ENCODE peak calls at places on chromosomes 12 and 14, in six cellular contexts. X is GM12878, S is K562, J is GM12892, L is HepG2, A is H1. V is an unnamed sample.

GRCh38 chr12:26271889-26272492 is 76.6 kb downstream of the SSPN start:
- DNase-seq in S (no peak), L (no peak), A (no peak), X (peak; percentile 69), J (no peak), V (no peak)

GRCh38 chr12:53338916-53339315 is 2.8 kb upstream of the SP7 start:
- DNase-seq in L (no peak), X (no peak), S (no peak), J (no peak), A (no peak), V (no peak)

GRCh38 chr14:55892906-55893305 is 225.3 kb upstream of the PELI2 start:
- DNase-seq in A (no peak), S (no peak), J (no peak), L (no peak), X (no peak), V (no peak)

GRCh38 chr12:23093488-23093887 is 468.5 kb downstream of the ETNK1 start:
- DNase-seq in J (no peak), L (no peak), S (no peak), X (no peak), A (no peak), V (no peak)

GRCh38 chr12:22787557-22787956 is 162.6 kb downstream of the ETNK1 start:
- DNase-seq in L (no peak), A (no peak), S (no peak), J (no peak), X (no peak), V (no peak)

GRCh38 chr12:131692431-131692830 is 18.5 kb upstream of the SFSWAP start:
- DNase-seq in J (no peak), X (no peak), L (no peak), S (no peak), A (peak; percentile 34), V (no peak)

GRCh38 chr14:58677525-58677924 is 39.8 kb downstream of the DACT1 start:
- DNase-seq in S (no peak), L (no peak), A (no peak), X (no peak), J (no peak), V (no peak)

GRCh38 chr14:49769171-49769570 is 1.2 kb downstream of the KLHDC2 start:
- DNase-seq in J (no peak), L (peak; percentile 53), X (no peak), S (no peak), A (no peak), V (no peak)

GRCh38 chr12:105382771-105383632 is 52.5 kb downstream of the C12orf75 start:
- DNase-seq in X (peak; percentile 17), L (peak; percentile 55), S (peak; percentile 63), A (peak; percentile 49), J (peak; percentile 30), V (peak; percentile 42)

GRCh38 chr14:58362798-58363412 is 32.8 kb upstream of the TOMM20L start:
- DNase-seq in L (peak; percentile 41), J (no peak), A (no peak), X (no peak), S (peak; percentile 11), V (no peak)

GRCh38 chr14:94619297-94619696 is 7.1 kb downstream of the SERPINA3 start:
- DNase-seq in L (no peak), J (no peak), S (no peak), X (no peak), A (no peak), V (no peak)

GRCh38 chr12:71439613-71440392 is at the start of gene LGR5:
- DNase-seq in X (no peak), J (no peak), L (peak; percentile 85), A (peak; percentile 73), S (no peak), V (peak; percentile 34)

DNA sequence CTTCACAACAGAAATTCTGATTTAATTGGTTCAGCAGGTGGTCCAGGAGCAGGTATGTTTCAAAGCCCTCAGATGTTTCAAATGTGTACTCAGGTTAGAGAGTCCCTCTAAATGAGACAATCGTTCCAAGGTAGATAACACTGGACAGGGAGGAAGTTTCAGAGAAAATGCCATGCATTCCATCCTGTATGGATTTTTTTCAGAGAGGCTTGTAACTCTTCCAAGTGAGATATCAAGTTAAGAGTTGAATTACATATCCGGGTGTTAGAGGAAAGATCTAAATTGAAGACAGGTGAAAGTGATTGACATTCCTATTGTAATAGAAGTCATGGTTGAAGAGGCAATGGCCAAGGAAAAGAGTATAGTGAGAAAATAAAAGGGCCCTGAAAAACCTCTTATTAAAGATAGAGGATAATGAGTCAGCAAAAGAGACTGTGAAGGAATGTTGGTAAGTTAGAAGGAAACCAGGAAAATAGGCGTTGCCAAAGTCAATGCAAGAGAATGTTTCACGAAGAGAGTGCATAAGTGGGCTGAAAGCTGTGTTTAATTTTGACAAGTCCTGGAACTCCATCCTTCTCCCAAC is 105.8 kb downstream of the BMP4 start:
- DNase-seq in S (no peak), L (peak; percentile 91), A (no peak), J (no peak), X (no peak), V (no peak)
- TF ChIP-seq TAF1 in S (no peak), L (no peak), A (no peak), J (no peak), X (no peak), V (no peak)

DNA sequence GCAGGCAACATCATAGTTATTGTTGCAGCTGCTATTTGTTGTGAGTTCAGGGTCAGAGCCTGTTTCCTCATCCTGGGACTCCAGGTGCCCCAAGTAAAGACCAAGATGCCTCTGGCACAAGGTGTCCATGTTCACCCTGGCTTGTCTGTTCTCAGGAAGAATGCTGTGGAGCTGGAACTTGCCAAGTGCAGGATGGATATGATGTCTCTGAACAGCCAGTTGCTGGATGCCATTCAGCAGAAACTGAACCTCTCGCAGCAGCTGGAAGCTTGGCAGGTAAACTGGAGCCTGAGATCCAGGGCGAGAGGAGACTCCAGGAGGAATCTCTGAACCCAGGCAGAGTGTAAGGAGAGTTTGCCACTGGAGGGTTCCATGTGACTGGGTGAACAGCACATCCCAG is 26.8 kb downstream of the RAB35 start:
- DNase-seq in L (no peak), X (no peak), A (no peak), S (no peak), J (no peak), V (no peak)
- TF ChIP-seq POLR2A in L (no peak), X (no peak), A (no peak), S (no peak), J (no peak), V (no peak)

DNA sequence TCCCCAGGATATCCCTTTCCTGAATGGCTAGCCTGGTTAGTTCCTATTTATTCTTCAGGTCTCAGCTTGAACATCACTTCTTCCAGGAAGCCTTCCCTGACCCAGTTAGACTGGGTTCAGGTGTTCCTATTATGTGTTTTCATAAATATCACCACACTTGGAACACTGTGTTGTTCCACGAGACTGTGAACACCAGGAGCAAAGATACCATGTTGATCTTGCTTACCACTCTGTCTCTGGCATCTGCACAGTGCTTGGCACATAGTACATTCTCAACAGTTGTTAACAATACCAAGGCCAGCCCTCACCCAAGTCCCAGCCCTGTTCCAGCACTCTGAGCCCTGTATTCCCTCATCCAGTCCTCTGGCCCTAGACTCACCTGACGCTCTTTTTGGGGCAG is 13.7 kb upstream of the ZNF385A start:
- DNase-seq in A (no peak), S (no peak), J (no peak), X (no peak), L (no peak), V (no peak)
- TF ChIP-seq TAF1 in A (no peak), S (no peak), J (no peak), X (no peak), L (no peak), V (no peak)

DNA sequence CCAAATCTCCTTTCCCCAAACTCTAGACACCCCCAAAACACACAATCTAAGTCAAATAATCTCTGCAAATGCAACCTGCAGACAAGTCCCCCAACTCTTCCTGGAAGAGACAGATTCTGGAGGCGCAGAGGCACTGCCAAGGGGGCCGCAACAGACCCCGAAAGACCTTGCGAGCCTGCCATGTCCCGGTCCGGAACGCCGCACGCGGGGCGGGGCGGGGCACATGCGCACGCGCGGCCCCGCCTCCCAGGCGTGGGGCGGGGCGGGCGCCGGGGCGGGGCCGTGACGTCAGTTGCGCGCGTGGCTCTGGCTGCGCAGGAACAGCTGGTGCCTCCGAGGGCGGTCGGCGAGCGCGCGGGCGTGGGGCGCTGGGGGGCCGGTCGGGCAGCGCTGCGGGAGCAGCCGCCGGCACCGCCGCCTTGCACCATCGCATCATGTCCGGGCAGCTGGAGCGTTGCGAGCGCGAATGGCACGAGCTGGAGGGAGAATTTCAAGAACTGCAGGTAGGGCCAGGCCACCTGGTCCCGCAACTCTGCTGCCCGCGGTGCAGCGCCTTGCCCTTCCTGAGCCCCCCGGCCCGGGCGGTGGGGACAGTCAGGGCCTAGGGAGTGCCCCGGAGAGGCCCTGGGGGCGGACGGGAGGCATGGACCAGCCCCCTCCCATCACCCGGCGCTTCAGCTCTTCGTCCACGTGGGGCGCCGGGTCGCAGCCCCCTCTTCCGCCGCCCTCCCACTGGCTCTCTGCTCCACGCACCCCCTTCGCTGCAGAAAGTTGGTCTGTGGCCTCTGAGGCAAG is at the start of gene TMEM120B:
- DNase-seq in X (no peak), S (peak; percentile 97), J (peak; percentile 76), A (peak; percentile 88), L (peak; percentile 37), V (peak; percentile 81)
- TF ChIP-seq POLR2A in X (peak; percentile 88), S (peak; percentile 90), J (peak; percentile 83), A (peak; percentile 52), L (peak; percentile 78), V (peak; percentile 75)

GRCh38 chr12:118042091-118042490 is 18.9 kb downstream of the WSB2 start:
- DNase-seq in X (no peak), S (no peak), A (no peak), J (no peak), L (no peak), V (no peak)

GRCh38 chr12:118034429-118035193 is 18.1 kb downstream of the RFC5 start:
- DNase-seq in A (no peak), L (peak; percentile 56), S (peak; percentile 22), J (no peak), X (no peak), V (no peak)

GRCh38 chr12:118036672-118037411 is 20.3 kb downstream of the RFC5 start:
- DNase-seq in X (no peak), J (no peak), L (no peak), A (no peak), S (no peak), V (no peak)

GRCh38 chr12:118035194-118036041 is 18.9 kb downstream of the RFC5 start:
- DNase-seq in X (peak; percentile 90), J (no peak), S (no peak), L (no peak), A (no peak), V (peak; percentile 30)

GRCh38 chr12:118038122-118038521 is 21.6 kb downstream of the RFC5 start:
- DNase-seq in X (no peak), A (no peak), J (no peak), L (no peak), S (no peak), V (no peak)
- TF ChIP-seq TAF1 in X (no peak), A (no peak), J (no peak), L (no peak), S (no peak), V (no peak)

GRCh38 chr12:52037248-52037861 is 13.9 kb upstream of the NR4A1 start:
- DNase-seq in L (no peak), J (no peak), X (no peak), A (peak; percentile 75), S (peak; percentile 58), V (no peak)

GRCh38 chr12:52033506-52034258 is 17.6 kb upstream of the NR4A1 start:
- DNase-seq in X (no peak), S (no peak), L (no peak), A (no peak), J (no peak), V (no peak)

GRCh38 chr12:52038447-52038846 is 12.8 kb upstream of the NR4A1 start:
- DNase-seq in L (no peak), J (no peak), S (no peak), X (no peak), A (no peak), V (no peak)

GRCh38 chr12:52035926-52036325 is 15.3 kb upstream of the NR4A1 start:
- DNase-seq in A (no peak), L (no peak), J (no peak), S (no peak), X (no peak), V (no peak)

GRCh38 chr12:52036587-52037171 is 14.6 kb upstream of the NR4A1 start:
- DNase-seq in S (peak; percentile 82), A (peak; percentile 78), L (no peak), J (peak; percentile 54), X (no peak), V (peak; percentile 65)
- TF ChIP-seq POLR2A in S (no peak), A (no peak), L (no peak), J (no peak), X (peak; percentile 20), V (no peak)